ENCODE peak calls at places on chromosomes 3 and 15, in nine cellular contexts. One of them, this sample, is unnamed.

GRCh38 chr3:65914740-65915366 is 123.9 kb downstream of the MAGI1 start:
- DNase-seq in RPMI8226: no peak
- DNase-seq in HT-29: no peak
- DNase-seq in ELR: peak; percentile 35
- DNase-seq in stomach: no peak
- DNase-seq in psoas muscle: no peak
- DNase-seq in mucosa of descending colon: no peak
- DNase-seq in NCI-H748 treated with DMSO at 0.1 percent for 48 hours: no peak
- DNase-seq in AG04449: no peak
- DNase-seq in this sample: peak; percentile 16

GRCh38 chr3:149487598-149488197 is 13.2 kb downstream of the TM4SF4 start:
- DNase-seq in ELR: peak; percentile 56
- DNase-seq in stomach: no peak
- DNase-seq in NCI-H748 treated with DMSO at 0.1 percent for 48 hours: no peak
- DNase-seq in HT-29: peak; percentile 72
- DNase-seq in AG04449: no peak
- DNase-seq in RPMI8226: peak; percentile 59
- DNase-seq in mucosa of descending colon: peak; percentile 27
- DNase-seq in psoas muscle: no peak
- DNase-seq in this sample: no peak

GRCh38 chr3:21718943-21719591 is 31.9 kb downstream of the ZNF385D start:
- DNase-seq in psoas muscle: no peak
- DNase-seq in NCI-H748 treated with DMSO at 0.1 percent for 48 hours: no peak
- DNase-seq in ELR: no peak
- DNase-seq in RPMI8226: no peak
- DNase-seq in stomach: no peak
- DNase-seq in HT-29: no peak
- DNase-seq in mucosa of descending colon: no peak
- DNase-seq in AG04449: no peak
- DNase-seq in this sample: no peak

GRCh38 chr15:99474041-99474906 is 91.5 kb upstream of the MEF2A start:
- DNase-seq in AG04449: no peak
- DNase-seq in psoas muscle: peak; percentile 86
- DNase-seq in RPMI8226: peak; percentile 37
- DNase-seq in mucosa of descending colon: no peak
- DNase-seq in ELR: no peak
- DNase-seq in HT-29: no peak
- DNase-seq in stomach: no peak
- DNase-seq in NCI-H748 treated with DMSO at 0.1 percent for 48 hours: no peak
- DNase-seq in this sample: no peak

GRCh38 chr15:35697549-35698299 is 151.8 kb upstream of the DPH6 start:
- DNase-seq in RPMI8226: no peak
- DNase-seq in stomach: no peak
- DNase-seq in psoas muscle: no peak
- DNase-seq in AG04449: no peak
- DNase-seq in ELR: peak; percentile 11
- DNase-seq in HT-29: peak; percentile 12
- DNase-seq in NCI-H748 treated with DMSO at 0.1 percent for 48 hours: no peak
- DNase-seq in mucosa of descending colon: peak; percentile 56
- DNase-seq in this sample: peak; percentile 56

GRCh38 chr15:45641374-45641778 is 6.5 kb downstream of the SQOR start:
- DNase-seq in AG04449: peak; percentile 89
- DNase-seq in NCI-H748 treated with DMSO at 0.1 percent for 48 hours: no peak
- DNase-seq in ELR: peak; percentile 87
- DNase-seq in HT-29: peak; percentile 57
- DNase-seq in psoas muscle: peak; percentile 54
- DNase-seq in stomach: peak; percentile 62
- DNase-seq in RPMI8226: no peak
- DNase-seq in mucosa of descending colon: peak; percentile 75
- DNase-seq in this sample: peak; percentile 89

GRCh38 chr3:82103241-82103640 is 341.8 kb upstream of the GBE1 start:
- DNase-seq in stomach: no peak
- DNase-seq in psoas muscle: no peak
- DNase-seq in ELR: no peak
- DNase-seq in mucosa of descending colon: no peak
- DNase-seq in HT-29: no peak
- DNase-seq in AG04449: no peak
- DNase-seq in RPMI8226: no peak
- DNase-seq in NCI-H748 treated with DMSO at 0.1 percent for 48 hours: no peak
- DNase-seq in this sample: no peak

GRCh38 chr15:40769310-40770146 is at the start of gene C15orf62:
- DNase-seq in HT-29: peak; percentile 97
- DNase-seq in RPMI8226: no peak
- DNase-seq in mucosa of descending colon: peak; percentile 56
- DNase-seq in NCI-H748 treated with DMSO at 0.1 percent for 48 hours: peak; percentile 9
- DNase-seq in AG04449: no peak
- DNase-seq in ELR: peak; percentile 67
- DNase-seq in stomach: peak; percentile 73
- DNase-seq in psoas muscle: no peak
- DNase-seq in this sample: no peak

GRCh38 chr15:71352125-71352524 is 236.9 kb downstream of the THSD4 start:
- DNase-seq in RPMI8226: no peak
- DNase-seq in HT-29: no peak
- DNase-seq in NCI-H748 treated with DMSO at 0.1 percent for 48 hours: no peak
- DNase-seq in ELR: no peak
- DNase-seq in mucosa of descending colon: no peak
- DNase-seq in stomach: no peak
- DNase-seq in AG04449: no peak
- DNase-seq in psoas muscle: no peak
- DNase-seq in this sample: no peak

GRCh38 chr15:32837935-32838334 is 120.1 kb downstream of the GREM1 start:
- DNase-seq in mucosa of descending colon: no peak
- DNase-seq in stomach: no peak
- DNase-seq in RPMI8226: no peak
- DNase-seq in ELR: no peak
- DNase-seq in AG04449: no peak
- DNase-seq in psoas muscle: no peak
- DNase-seq in HT-29: no peak
- DNase-seq in NCI-H748 treated with DMSO at 0.1 percent for 48 hours: no peak
- DNase-seq in this sample: no peak

GRCh38 chr3:99633887-99634558 is 4.4 kb upstream of the COL8A1 start:
- DNase-seq in stomach: no peak
- DNase-seq in mucosa of descending colon: no peak
- DNase-seq in psoas muscle: no peak
- DNase-seq in ELR: peak; percentile 58
- DNase-seq in HT-29: peak; percentile 27
- DNase-seq in RPMI8226: no peak
- DNase-seq in AG04449: no peak
- DNase-seq in NCI-H748 treated with DMSO at 0.1 percent for 48 hours: no peak
- DNase-seq in this sample: no peak

GRCh38 chr15:26294062-26294689 is 431.0 kb upstream of the ATP10A start:
- DNase-seq in AG04449: no peak
- DNase-seq in NCI-H748 treated with DMSO at 0.1 percent for 48 hours: no peak
- DNase-seq in ELR: no peak
- DNase-seq in mucosa of descending colon: no peak
- DNase-seq in psoas muscle: no peak
- DNase-seq in stomach: no peak
- DNase-seq in HT-29: peak; percentile 1
- DNase-seq in RPMI8226: no peak
- DNase-seq in this sample: no peak

GRCh38 chr15:40327338-40327917 is 3.9 kb downstream of the INAFM2 start:
- DNase-seq in NCI-H748 treated with DMSO at 0.1 percent for 48 hours: no peak
- DNase-seq in RPMI8226: peak; percentile 71
- DNase-seq in mucosa of descending colon: no peak
- DNase-seq in AG04449: no peak
- DNase-seq in psoas muscle: no peak
- DNase-seq in stomach: no peak
- DNase-seq in ELR: no peak
- DNase-seq in HT-29: no peak
- DNase-seq in this sample: no peak

GRCh38 chr3:44184319-44184953 is 57.2 kb upstream of the TOPAZ1 start:
- DNase-seq in RPMI8226: peak; percentile 89
- DNase-seq in psoas muscle: no peak
- DNase-seq in ELR: no peak
- DNase-seq in AG04449: no peak
- DNase-seq in mucosa of descending colon: peak; percentile 23
- DNase-seq in NCI-H748 treated with DMSO at 0.1 percent for 48 hours: no peak
- DNase-seq in HT-29: no peak
- DNase-seq in stomach: no peak
- DNase-seq in this sample: no peak

This sample was measured in adipocyte.